ENCODE peak calls at places on chromosomes 13 and 19, in five cellular contexts. I, M, C, T and A are unnamed samples.

GRCh38 chr13:98326274-98326673 is 149.2 kb upstream of the RNF113B start:
- DNase-seq in I (no peak), T (no peak), C (no peak), M (no peak), A (no peak)

GRCh38 chr13:42272115-42272756 is at the start of gene AKAP11:
- DNase-seq in C (peak), M (peak), I (peak), T (peak), A (peak)

GRCh38 chr13:44224433-44225149 is 149.0 kb upstream of the SERP2 start:
- DNase-seq in M (no peak), C (no peak), T (no peak), I (no peak), A (peak)

GRCh38 chr13:105232403-105232802 is 1303.1 kb downstream of the EFNB2 start:
- DNase-seq in I (no peak), C (no peak), T (no peak), M (no peak), A (no peak)

GRCh38 chr19:41612483-41612882 is 14.4 kb downstream of the CEACAM4 start:
- DNase-seq in I (peak), T (no peak), M (no peak), C (no peak), A (no peak)

GRCh38 chr19:956747-957451 is 27.2 kb upstream of the WDR18 start:
- DNase-seq in I (no peak), T (no peak), C (no peak), M (peak), A (no peak)

GRCh38 chr13:101490400-101491015 is 38.0 kb downstream of the ITGBL1 start:
- DNase-seq in I (no peak), M (no peak), C (peak), T (no peak), A (no peak)

GRCh38 chr13:113327391-113327765 is 30.3 kb downstream of the LAMP1 start:
- DNase-seq in M (no peak), C (no peak), I (no peak), T (no peak), A (no peak)

GRCh38 chr13:24724714-24725113 is 39.3 kb upstream of the RNF17 start:
- DNase-seq in I (no peak), T (no peak), C (no peak), M (no peak), A (no peak)

GRCh38 chr13:42574011-42574410 is at the start of gene TNFSF11:
- DNase-seq in I (no peak), C (no peak), T (peak), M (peak), A (no peak)

GRCh38 chr13:82664183-82664582 is 1218.1 kb downstream of the SLITRK1 start:
- DNase-seq in T (no peak), M (no peak), C (no peak), I (no peak), A (no peak)

GRCh38 chr19:18590273-18591272 is 2.0 kb downstream of the REX1BD start:
- DNase-seq in I (no peak), M (peak), T (peak), C (no peak), A (peak)

GRCh38 chr13:89822467-89822866 is 1525.0 kb upstream of the MIR17HG start:
- DNase-seq in T (no peak), M (no peak), C (no peak), I (no peak), A (no peak)

GRCh38 chr19:8355631-8356402 is 8.1 kb upstream of the ANGPTL4 start:
- DNase-seq in C (peak), I (no peak), M (no peak), T (no peak), A (no peak)

GRCh38 chr19:55598034-55598433 is 1.3 kb downstream of the FIZ1 start:
- DNase-seq in I (peak), M (peak), C (no peak), T (no peak), A (no peak)

GRCh38 chr13:114260818-114261217 is 20.6 kb upstream of the UPF3A start:
- DNase-seq in T (no peak), M (no peak), I (no peak), C (no peak), A (no peak)

GRCh38 chr19:55508120-55508519 is 19.9 kb downstream of the SSC5D start:
- DNase-seq in T (no peak), M (no peak), C (no peak), I (no peak), A (no peak)